ENCODE peak calls at places on chromosomes 13 and 19, in five cellular contexts. U is hypothalamus, Q is mucosa of gallbladder, B is anterior cingulate cortex, O is mucosa of descending colon. R is an unnamed sample.

GRCh38 chr19:13022111-13022858 is 27.0 kb downstream of the NFIX start:
- DNase-seq in U (no peak), O (no peak), B (no peak), Q (no peak), R (no peak)

GRCh38 chr19:46759817-46760333 is 13.6 kb upstream of the STRN4 start:
- DNase-seq in Q (peak), U (no peak), O (no peak), B (no peak), R (no peak)

GRCh38 chr13:76764916-76765315 is 121.3 kb downstream of the KCTD12 start:
- DNase-seq in Q (no peak), B (no peak), U (no peak), O (no peak), R (no peak)

GRCh38 chr13:94210826-94211225 is 268.7 kb downstream of the DCT start:
- DNase-seq in U (no peak), Q (no peak), O (no peak), B (no peak), R (no peak)

GRCh38 chr19:47075941-47076340 is 27.5 kb upstream of the TMEM160 start:
- DNase-seq in B (no peak), O (no peak), Q (no peak), U (no peak), R (no peak)

GRCh38 chr19:15702590-15702930 is 25.3 kb upstream of the OR10H2 start:
- DNase-seq in Q (peak), U (no peak), O (peak), B (no peak), R (peak)

GRCh38 chr19:29682236-29682895 is 17.1 kb downstream of the PLEKHF1 start:
- DNase-seq in B (no peak), Q (no peak), O (no peak), U (no peak), R (no peak)

GRCh38 chr13:41311607-41312500 is 787 bp downstream of the NAA16 start:
- DNase-seq in O (peak), B (peak), U (peak), Q (peak), R (peak)

GRCh38 chr13:75181906-75182305 is 300.1 kb downstream of the TBC1D4 start:
- DNase-seq in Q (no peak), U (no peak), O (no peak), B (no peak), R (no peak)

GRCh38 chr13:72643339-72643989 is 84.0 kb downstream of the MZT1 start:
- DNase-seq in U (no peak), Q (peak), B (no peak), O (no peak), R (no peak)

GRCh38 chr13:35917252-35917941 is 213.8 kb downstream of the DCLK1 start:
- DNase-seq in O (no peak), U (no peak), Q (no peak), B (peak), R (no peak)

GRCh38 chr13:108326318-108326717 is 56.8 kb downstream of the TNFSF13B start:
- DNase-seq in B (no peak), Q (peak), O (peak), U (no peak), R (no peak)

GRCh38 chr13:100633461-100633860 is 41.1 kb downstream of the TMTC4 start:
- DNase-seq in O (no peak), B (no peak), U (no peak), Q (no peak), R (no peak)

R was measured in amygdala.